ENCODE peak calls at places on chromosomes 2 and 18, in four cellular contexts. Q is LoVo; F is stimulated activated CD4-positive, alpha-beta T cell treated with anti-CD3 and anti-CD28 coated beads, Interleukin-4, amount 100 ng/mL, for 48 hours; K is skeletal muscle cell. P is an unnamed sample.

GRCh38 chr18:72086421-72086820 is 457.7 kb downstream of the CBLN2 start:
- DNase-seq in K (no peak), F (no peak), Q (peak), P (no peak)

GRCh38 chr2:108918941-108919341 is 70.1 kb downstream of the EDAR start:
- DNase-seq in F (no peak), K (no peak), Q (no peak), P (no peak)

GRCh38 chr2:99153921-99154604 is 679 bp downstream of the TSGA10 start:
- DNase-seq in Q (no peak), K (no peak), F (no peak), P (peak)

GRCh38 chr18:69935319-69936190 is 12.1 kb downstream of the CD226 start:
- DNase-seq in Q (no peak), F (peak), K (no peak), P (no peak)

GRCh38 chr2:65128297-65129190 is 1.4 kb downstream of the RAB1A start:
- DNase-seq in K (peak), Q (no peak), F (no peak), P (peak)

GRCh38 chr18:25592804-25593360 is 240.9 kb upstream of the ZNF521 start:
- DNase-seq in K (no peak), F (no peak), Q (no peak), P (no peak)

GRCh38 chr18:23856466-23857175 is 157.9 kb upstream of the TTC39C start:
- DNase-seq in F (no peak), Q (peak), K (no peak), P (no peak)

GRCh38 chr18:30999186-30999585 is 43.4 kb downstream of the DSC3 start:
- DNase-seq in K (no peak), F (no peak), Q (peak), P (no peak)

GRCh38 chr2:135175177-135175576 is 123.1 kb downstream of the RAB3GAP1 start:
- DNase-seq in K (no peak), F (no peak), Q (no peak), P (no peak)

GRCh38 chr2:41937921-41938708 is 109.7 kb upstream of the PKDCC start:
- DNase-seq in K (no peak), Q (no peak), F (no peak), P (no peak)

GRCh38 chr18:63788447-63789096 is 13.4 kb downstream of the SERPINB7 start:
- DNase-seq in K (peak), F (peak), Q (peak), P (peak)

GRCh38 chr18:55093808-55094207 is 134.5 kb upstream of the CCDC68 start:
- DNase-seq in K (no peak), F (no peak), Q (no peak), P (no peak)

GRCh38 chr2:29398384-29399237 is 283.4 kb downstream of the CLIP4 start:
- DNase-seq in F (no peak), K (peak), Q (peak), P (no peak)

GRCh38 chr2:102895386-102895785 is 133.6 kb downstream of the TMEM182 start:
- DNase-seq in F (no peak), Q (no peak), K (no peak), P (no peak)

P was measured in GM03348.